ENCODE peak calls at places on chromosomes 13 and 19, in five cellular contexts. U is upper lobe of right lung, V is uterus, J is PC-9, M is IMR-90. C is an unnamed sample.
A peak's percentile ranks its signal among the peaks of the same experiment; 100 is the strongest.

GRCh38 chr13:75792526-75793187 is 156.5 kb downstream of the LMO7 start:
- DNase-seq in U (no peak), V (no peak), M (peak; percentile 56), J (no peak), C (peak; percentile 53)

GRCh38 chr19:41575998-41576397 is at the start of gene CEACAM21:
- DNase-seq in U (peak; percentile 77), V (peak; percentile 27), M (no peak), J (no peak), C (no peak)

GRCh38 chr19:19443902-19444693 is 38.6 kb downstream of the GATAD2A start:
- DNase-seq in J (no peak), V (no peak), M (no peak), U (no peak), C (no peak)

GRCh38 chr19:55519461-55520311 is 17.2 kb downstream of the SBK2 start:
- DNase-seq in J (peak; percentile 84), U (no peak), M (peak; percentile 98), V (no peak), C (peak; percentile 72)

GRCh38 chr13:113781571-113781970 is 22.5 kb downstream of the TMEM255B start:
- DNase-seq in M (no peak), V (no peak), J (no peak), U (no peak), C (no peak)

GRCh38 chr19:52992109-52993004 is 21.4 kb upstream of the ERVV-1 start:
- DNase-seq in J (no peak), U (peak; percentile 70), V (peak; percentile 34), M (no peak), C (no peak)

GRCh38 chr13:96958286-96958891 is 35.9 kb downstream of the OXGR1 start:
- DNase-seq in J (no peak), U (no peak), V (no peak), M (peak; percentile 13), C (peak; percentile 38)

GRCh38 chr19:2154587-2155075 is 3.3 kb upstream of the AP3D1 start:
- DNase-seq in J (peak; percentile 96), M (peak; percentile 46), U (no peak), V (no peak), C (no peak)

GRCh38 chr13:49343255-49343654 is 95.5 kb downstream of the CDADC1 start:
- DNase-seq in U (no peak), J (no peak), M (no peak), V (no peak), C (no peak)

GRCh38 chr19:32346901-32347300 is 1.5 kb downstream of the ZNF507 start:
- DNase-seq in J (no peak), U (no peak), V (no peak), M (no peak), C (no peak)

GRCh38 chr13:87344176-87344575 is 327.0 kb upstream of the SLITRK5 start:
- DNase-seq in V (no peak), M (no peak), U (no peak), J (no peak), C (no peak)

GRCh38 chr19:17243854-17244617 is 1.7 kb downstream of the NR2F6 start:
- DNase-seq in V (peak; percentile 56), U (peak; percentile 80), M (peak; percentile 20), J (peak; percentile 54), C (peak; percentile 45)

GRCh38 chr19:56167064-56167578 is 8.7 kb upstream of the GALP start:
- DNase-seq in U (no peak), J (no peak), M (no peak), V (no peak), C (no peak)

GRCh38 chr13:23881408-23881785 is 7.8 kb downstream of the MIPEP start:
- DNase-seq in U (no peak), J (no peak), V (no peak), M (no peak), C (no peak)

GRCh38 chr19:2484178-2484937 is 8.4 kb downstream of the GADD45B start:
- DNase-seq in V (no peak), M (no peak), U (no peak), J (peak; percentile 62), C (no peak)

GRCh38 chr19:48718711-48719231 is 754 bp downstream of the MAMSTR start:
- DNase-seq in U (no peak), V (no peak), J (no peak), M (no peak), C (no peak)

GRCh38 chr13:85261757-85262346 is 537.4 kb downstream of the SLITRK6 start:
- DNase-seq in U (no peak), J (no peak), V (no peak), M (peak; percentile 12), C (no peak)

GRCh38 chr19:32874605-32875004 is 5.0 kb upstream of the SLC7A9 start:
- DNase-seq in V (no peak), M (no peak), U (peak; percentile 33), J (no peak), C (no peak)

GRCh38 chr19:2554856-2555255 is 78.9 kb downstream of the GADD45B start:
- DNase-seq in M (peak; percentile 23), J (no peak), V (peak; percentile 54), U (no peak), C (peak; percentile 45)

GRCh38 chr13:49271264-49271663 is 23.5 kb downstream of the CDADC1 start:
- DNase-seq in V (no peak), U (no peak), M (no peak), J (no peak), C (no peak)

GRCh38 chr19:53961523-53962345 is 1.0 kb upstream of the CACNG8 start:
- DNase-seq in J (no peak), U (no peak), M (no peak), V (no peak), C (no peak)

GRCh38 chr13:76991432-76991795 is 467 bp upstream of the CLN5 start:
- DNase-seq in M (no peak), V (peak; percentile 30), J (no peak), U (no peak), C (no peak)

GRCh38 chr19:38412961-38413360 is 10.1 kb downstream of the FAM98C start:
- DNase-seq in M (no peak), J (no peak), V (no peak), U (no peak), C (no peak)

GRCh38 chr19:752652-753517 is 2.0 kb downstream of the MISP start:
- DNase-seq in V (no peak), U (peak; percentile 86), M (peak; percentile 90), J (peak; percentile 97), C (peak; percentile 83)

GRCh38 chr19:16327911-16328823 is 3.5 kb downstream of the KLF2 start:
- DNase-seq in M (peak; percentile 86), U (peak; percentile 89), J (no peak), V (peak; percentile 93), C (peak; percentile 93)

GRCh38 chr19:55118401-55118991 is 1.1 kb upstream of the PPP1R12C start:
- DNase-seq in J (no peak), U (peak; percentile 77), V (no peak), M (no peak), C (peak; percentile 30)

DNA sequence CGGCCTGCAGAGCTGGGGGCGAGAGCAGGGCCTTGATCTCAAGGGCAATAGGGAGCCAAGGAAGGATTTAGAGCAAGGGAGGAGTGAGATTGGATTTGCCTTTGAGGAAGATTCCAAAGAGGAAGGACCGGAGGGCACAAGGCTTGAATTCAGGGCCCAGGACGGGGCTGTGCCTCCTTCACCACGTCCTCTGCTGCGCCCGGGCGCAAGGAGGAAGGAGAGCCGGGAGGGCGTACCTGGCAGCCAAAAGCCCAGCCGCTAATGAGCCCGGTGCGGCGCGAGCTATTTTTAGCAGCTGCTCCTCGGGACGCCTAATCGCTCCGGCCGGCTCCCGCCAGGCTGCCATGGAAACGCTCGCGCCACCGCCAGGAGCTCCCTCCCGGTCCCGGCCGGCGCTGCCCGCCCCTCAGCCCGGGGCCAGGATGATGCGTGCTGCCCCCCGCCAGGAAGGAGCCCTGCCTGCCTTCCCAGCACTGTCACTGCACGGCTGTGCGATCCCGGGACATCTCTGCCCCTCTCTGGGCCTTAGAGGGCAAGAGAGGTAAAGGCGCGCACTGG is 31.3 kb downstream of the TINCR start:
- DNase-seq in M (peak; percentile 33), J (no peak), V (no peak), U (peak; percentile 80), C (peak; percentile 21)
- H3K4me3 ChIP-seq in M (no peak overlapping the region), J (peak overlapping the region; percentile 47), V (no peak overlapping the region), U (no peak overlapping the region), C (no peak overlapping the region)

GRCh38 chr13:100825551-100825950 is 151.0 kb upstream of the TMTC4 start:
- DNase-seq in J (no peak), M (peak; percentile 24), V (no peak), U (no peak), C (peak; percentile 18)

GRCh38 chr13:100833427-100833826 is 158.8 kb upstream of the TMTC4 start:
- DNase-seq in U (no peak), J (no peak), V (no peak), M (no peak), C (no peak)

GRCh38 chr13:100827489-100828000 is 152.9 kb upstream of the TMTC4 start:
- DNase-seq in V (no peak), U (no peak), J (no peak), M (no peak), C (peak; percentile 5)

GRCh38 chr13:100826441-100826840 is 151.8 kb upstream of the TMTC4 start:
- DNase-seq in V (no peak), M (no peak), U (no peak), J (no peak), C (no peak)

DNA sequence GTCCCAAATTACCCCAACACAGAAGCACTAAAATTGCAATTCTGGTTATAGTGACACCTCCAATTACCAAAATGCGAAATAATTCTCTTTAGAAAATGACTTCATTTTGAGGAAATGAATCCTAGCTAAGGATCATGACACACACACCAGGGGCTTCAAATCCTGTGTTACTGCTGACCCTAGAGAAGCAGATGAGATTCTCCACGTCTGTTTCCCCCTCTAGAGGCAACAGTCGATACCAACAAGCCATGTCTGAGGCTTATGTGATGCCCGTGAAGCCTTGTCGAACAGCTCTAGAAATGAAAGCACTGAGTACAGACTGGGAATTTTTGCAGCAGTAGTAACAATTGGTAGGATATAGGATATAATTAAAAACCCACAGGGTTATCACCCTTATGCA is 153.6 kb upstream of the TMTC4 start:
- DNase-seq in M (no peak), V (no peak), J (no peak), U (no peak), C (no peak)
- TF ChIP-seq CTCF in M (peak; percentile 5), V (no peak), J (no peak), U (no peak), C (peak; percentile 8)

GRCh38 chr19:47716270-47716937 is 3.2 kb downstream of the EHD2 start:
- DNase-seq in U (no peak), M (no peak), V (no peak), J (peak; percentile 48), C (no peak)
- H3K4me3 ChIP-seq in U (no peak overlapping the region), M (no peak overlapping the region), V (no peak overlapping the region), J (no peak overlapping the region), C (peak overlapping the region; percentile 48)

GRCh38 chr19:5086725-5087439 is 118.0 kb downstream of the KDM4B start:
- DNase-seq in V (no peak), M (no peak), J (no peak), U (no peak), C (no peak)
- TF ChIP-seq CTCF in V (no peak), M (no peak), J (no peak), U (no peak), C (no peak)

GRCh38 chr13:62302341-62302740 is 886.7 kb upstream of the PCDH20 start:
- DNase-seq in M (peak; percentile 37), U (no peak), V (no peak), J (no peak), C (no peak)
- H3K4me3 ChIP-seq in M (no peak overlapping the region), U (no peak overlapping the region), V (no peak overlapping the region), J (no peak overlapping the region), C (no peak overlapping the region)

DNA sequence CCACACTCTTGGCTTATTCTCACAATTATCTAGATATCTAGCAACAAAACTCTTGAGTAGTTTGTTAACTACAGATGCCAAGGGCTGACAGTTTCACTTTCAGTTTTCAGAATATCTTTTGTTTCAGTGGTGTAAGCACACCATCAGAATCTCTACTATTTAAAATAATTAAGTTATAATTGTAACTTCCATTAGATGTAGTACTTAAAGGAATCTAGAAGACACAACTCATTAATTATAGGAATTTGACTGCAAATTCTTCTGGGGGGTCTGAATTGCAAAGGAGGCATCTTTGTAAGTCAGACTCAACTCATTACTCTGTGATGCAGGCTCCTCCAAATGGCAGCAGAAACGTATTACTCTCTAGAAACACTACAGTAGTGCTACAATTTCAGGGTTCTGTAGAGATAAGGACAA is 44.9 kb upstream of the USPL1 start:
- DNase-seq in U (no peak), M (peak; percentile 57), J (no peak), V (no peak), C (peak; percentile 54)
- TF ChIP-seq CTCF in U (peak; percentile 39), M (peak; percentile 49), J (no peak), V (peak; percentile 18), C (peak; percentile 53)

C was measured in AG10803.